ENCODE peak calls at places on chromosomes 1 and 21, in four cellular contexts. One of them, this sample, is unnamed.

GRCh38 chr1:226349801-226350503 is 41.0 kb upstream of the LIN9 start:
- DNase-seq in CD8-positive, alpha-beta T cell: no peak
- DNase-seq in aorta: no peak
- DNase-seq in PC-9: no peak
- DNase-seq in this sample: no peak

GRCh38 chr1:183635112-183635605 is 424 bp downstream of the ARPC5 start:
- DNase-seq in PC-9: peak; percentile 39
- DNase-seq in CD8-positive, alpha-beta T cell: peak; percentile 23
- DNase-seq in aorta: peak; percentile 77
- DNase-seq in this sample: no peak

GRCh38 chr1:177620636-177621190 is 349.1 kb downstream of the SEC16B start:
- DNase-seq in CD8-positive, alpha-beta T cell: no peak
- DNase-seq in PC-9: no peak
- DNase-seq in aorta: no peak
- DNase-seq in this sample: peak; percentile 22

GRCh38 chr1:41486892-41487728 is 2.6 kb upstream of the EDN2 start:
- DNase-seq in PC-9: no peak
- DNase-seq in CD8-positive, alpha-beta T cell: no peak
- DNase-seq in aorta: peak; percentile 46
- DNase-seq in this sample: no peak

GRCh38 chr1:226660410-226661182 is 78.5 kb downstream of the ITPKB start:
- DNase-seq in PC-9: no peak
- DNase-seq in CD8-positive, alpha-beta T cell: no peak
- DNase-seq in aorta: peak; percentile 50
- DNase-seq in this sample: no peak

GRCh38 chr1:184910596-184910995 is 63.7 kb downstream of the NIBAN1 start:
- DNase-seq in CD8-positive, alpha-beta T cell: no peak
- DNase-seq in PC-9: no peak
- DNase-seq in aorta: peak; percentile 81
- DNase-seq in this sample: no peak

GRCh38 chr1:234114648-234115307 is 210.3 kb downstream of the SLC35F3 start:
- DNase-seq in CD8-positive, alpha-beta T cell: no peak
- DNase-seq in PC-9: peak; percentile 19
- DNase-seq in aorta: no peak
- DNase-seq in this sample: peak; percentile 51

GRCh38 chr1:111813440-111814304 is 58.0 kb downstream of the DDX20 start:
- DNase-seq in CD8-positive, alpha-beta T cell: no peak
- DNase-seq in aorta: no peak
- DNase-seq in PC-9: no peak
- DNase-seq in this sample: no peak

GRCh38 chr1:182303778-182304177 is 87.8 kb downstream of the GLUL start:
- DNase-seq in PC-9: no peak
- DNase-seq in aorta: no peak
- DNase-seq in CD8-positive, alpha-beta T cell: no peak
- DNase-seq in this sample: no peak

GRCh38 chr1:237890416-237890815 is 306 bp downstream of the ZP4 start:
- DNase-seq in aorta: no peak
- DNase-seq in CD8-positive, alpha-beta T cell: no peak
- DNase-seq in PC-9: no peak
- DNase-seq in this sample: no peak

GRCh38 chr1:93723101-93723500 is 41.5 kb upstream of the BCAR3 start:
- DNase-seq in aorta: no peak
- DNase-seq in PC-9: peak; percentile 74
- DNase-seq in CD8-positive, alpha-beta T cell: no peak
- DNase-seq in this sample: no peak

DNA sequence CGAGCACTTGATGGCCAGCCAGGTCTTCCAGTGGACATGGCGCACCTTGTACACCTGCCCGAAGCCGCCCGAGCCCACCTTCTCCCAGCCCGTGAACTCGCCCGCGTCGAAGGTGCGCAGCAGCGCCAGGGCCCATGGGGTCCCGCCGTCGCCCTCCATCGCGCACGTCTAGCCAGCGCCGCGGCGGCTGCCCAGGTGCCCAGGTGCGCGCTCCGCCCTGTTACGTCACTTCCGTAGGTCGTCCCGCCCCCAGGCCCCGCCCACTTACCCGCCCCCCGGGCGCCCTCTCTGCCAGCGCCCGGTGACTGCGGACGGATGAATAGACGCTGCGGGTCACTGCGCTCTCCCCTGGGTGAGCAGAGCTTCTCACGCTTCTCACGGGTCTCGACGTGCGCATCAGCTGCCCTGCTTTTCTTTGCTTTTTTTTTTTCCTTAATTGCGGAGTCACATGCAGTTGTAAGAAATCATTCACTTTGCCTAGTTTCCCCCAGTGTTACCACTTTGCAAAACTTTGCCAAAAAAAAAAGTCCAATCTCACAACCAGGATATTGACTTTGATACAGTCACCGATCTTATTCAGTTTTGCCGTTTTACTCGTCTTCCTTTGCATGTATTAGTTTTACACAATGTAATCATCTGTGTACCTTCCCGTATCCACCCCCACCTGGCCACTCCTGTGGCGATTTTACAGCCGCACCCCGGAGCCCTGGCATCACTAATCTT is at the start of gene RIPK4:
- DNase-seq in aorta: peak; percentile 68
- DNase-seq in PC-9: peak; percentile 84
- DNase-seq in CD8-positive, alpha-beta T cell: peak; percentile 65
- DNase-seq in this sample: peak; percentile 64
- H3K4me1 ChIP-seq in aorta: no peaks in the 10 kb centered on the region
- H3K4me1 ChIP-seq in PC-9: peaks cover 12% of the 10 kb centered on the region
- H3K4me1 ChIP-seq in CD8-positive, alpha-beta T cell: peaks cover 20% of the 10 kb centered on the region
- H3K4me1 ChIP-seq in this sample: peaks cover 17% of the 10 kb centered on the region

GRCh38 chr1:71157151-71157550 is 76.3 kb upstream of the ZRANB2 start:
- DNase-seq in aorta: no peak
- DNase-seq in CD8-positive, alpha-beta T cell: no peak
- DNase-seq in PC-9: no peak
- DNase-seq in this sample: no peak

GRCh38 chr1:71154454-71154853 is 73.6 kb upstream of the ZRANB2 start:
- DNase-seq in aorta: no peak
- DNase-seq in PC-9: no peak
- DNase-seq in CD8-positive, alpha-beta T cell: no peak
- DNase-seq in this sample: no peak

GRCh38 chr1:71156633-71157032 is 75.8 kb upstream of the ZRANB2 start:
- DNase-seq in aorta: no peak
- DNase-seq in CD8-positive, alpha-beta T cell: no peak
- DNase-seq in PC-9: no peak
- DNase-seq in this sample: no peak

GRCh38 chr1:71157715-71158114 is 76.9 kb upstream of the ZRANB2 start:
- DNase-seq in aorta: no peak
- DNase-seq in PC-9: no peak
- DNase-seq in CD8-positive, alpha-beta T cell: no peak
- DNase-seq in this sample: no peak
- H3K27ac ChIP-seq in aorta: no peak overlapping the region
- H3K27ac ChIP-seq in PC-9: no peak overlapping the region
- H3K27ac ChIP-seq in CD8-positive, alpha-beta T cell: no peak overlapping the region
- H3K27ac ChIP-seq in this sample: no peak overlapping the region

GRCh38 chr1:169110691-169111447 is 4.4 kb downstream of the ATP1B1 start:
- DNase-seq in PC-9: no peak
- DNase-seq in aorta: peak; percentile 67
- DNase-seq in CD8-positive, alpha-beta T cell: no peak
- DNase-seq in this sample: no peak
- H3K4me1 ChIP-seq in PC-9: peaks cover 55% of the 10 kb centered on the region
- H3K4me1 ChIP-seq in aorta: peaks cover 4% of the 10 kb centered on the region
- H3K4me1 ChIP-seq in CD8-positive, alpha-beta T cell: peaks cover 14% of the 10 kb centered on the region
- H3K4me1 ChIP-seq in this sample: peaks cover 47% of the 10 kb centered on the region

GRCh38 chr1:160159846-160160245 is 8.4 kb downstream of the ATP1A4 start:
- DNase-seq in PC-9: no peak
- DNase-seq in aorta: no peak
- DNase-seq in CD8-positive, alpha-beta T cell: no peak
- DNase-seq in this sample: no peak
- H3K27ac ChIP-seq in PC-9: no peak overlapping the region
- H3K27ac ChIP-seq in aorta: no peak overlapping the region
- H3K27ac ChIP-seq in CD8-positive, alpha-beta T cell: no peak overlapping the region
- H3K27ac ChIP-seq in this sample: no peak overlapping the region

GRCh38 chr1:61186753-61187152 is 104.4 kb downstream of the NFIA start:
- DNase-seq in PC-9: no peak
- DNase-seq in CD8-positive, alpha-beta T cell: no peak
- DNase-seq in aorta: no peak
- DNase-seq in this sample: no peak
- H3K4me1 ChIP-seq in PC-9: peaks cover 18% of the 10 kb centered on the region
- H3K4me1 ChIP-seq in CD8-positive, alpha-beta T cell: no peaks in the 10 kb centered on the region
- H3K4me1 ChIP-seq in aorta: peaks cover 8% of the 10 kb centered on the region
- H3K4me1 ChIP-seq in this sample: peaks cover 3% of the 10 kb centered on the region

This sample was measured in foreskin keratinocyte.